ENCODE peak calls at places on chromosomes 13 and 19, in ten cellular contexts. Q, Z, V, C, D, S, P, T, I and B are unnamed samples.

GRCh38 chr13:66660013-66660804 is 569.9 kb downstream of the PCDH9 start:
- DNase-seq in Q (no peak), Z (peak; percentile 76), V (no peak), C (peak; percentile 11), D (no peak), S (no peak), P (peak; percentile 79), T (no peak), I (no peak), B (no peak)

GRCh38 chr19:29260477-29261317 is 47.7 kb upstream of the UQCRFS1 start:
- DNase-seq in Q (peak; percentile 60), Z (peak; percentile 27), V (peak; percentile 57), C (no peak), D (peak; percentile 40), S (no peak), P (peak; percentile 60), T (no peak), I (no peak), B (peak; percentile 23)

GRCh38 chr13:41645313-41645712 is 188.0 kb downstream of the RGCC start:
- DNase-seq in Q (no peak), Z (peak; percentile 94), V (no peak), C (peak; percentile 21), D (no peak), S (peak; percentile 16), P (no peak), T (no peak), I (no peak), B (no peak)

GRCh38 chr19:41998246-41999020 is 4.4 kb upstream of the ATP1A3 start:
- DNase-seq in Q (peak; percentile 83), Z (peak; percentile 29), V (peak; percentile 81), C (peak; percentile 42), D (peak; percentile 74), S (no peak), P (peak; percentile 74), T (no peak), I (no peak), B (peak; percentile 56)

GRCh38 chr13:100336795-100337516 is 248.1 kb downstream of the PCCA start:
- DNase-seq in Q (no peak), Z (no peak), V (no peak), C (no peak), D (no peak), S (no peak), P (no peak), T (no peak), I (no peak), B (no peak)

GRCh38 chr19:51166846-51167490 is 24.9 kb downstream of the SIGLEC7 start:
- DNase-seq in Q (no peak), Z (no peak), V (no peak), C (no peak), D (no peak), S (no peak), P (no peak), T (no peak), I (peak; percentile 6), B (no peak)

GRCh38 chr13:49561064-49561410 is 24.3 kb downstream of the RCBTB1 start:
- DNase-seq in Q (peak; percentile 36), Z (no peak), V (no peak), C (no peak), D (no peak), S (no peak), P (no peak), T (no peak), I (no peak), B (no peak)

GRCh38 chr19:55654833-55655647 is at the start of gene U2AF2:
- DNase-seq in Q (peak; percentile 95), Z (peak; percentile 62), V (peak; percentile 98), C (peak; percentile 95), D (peak; percentile 98), S (no peak), P (peak; percentile 94), T (peak; percentile 94), I (peak; percentile 97), B (peak; percentile 97)

GRCh38 chr13:109707044-109707794 is 79.2 kb downstream of the IRS2 start:
- DNase-seq in Q (no peak), Z (no peak), V (no peak), C (no peak), D (no peak), S (no peak), P (peak; percentile 9), T (no peak), I (no peak), B (no peak)

GRCh38 chr13:109704771-109705628 is 81.4 kb downstream of the IRS2 start:
- DNase-seq in Q (no peak), Z (peak; percentile 33), V (no peak), C (peak; percentile 51), D (peak; percentile 4), S (no peak), P (no peak), T (no peak), I (no peak), B (no peak)

GRCh38 chr13:109703250-109703649 is 83.1 kb downstream of the IRS2 start:
- DNase-seq in Q (no peak), Z (no peak), V (no peak), C (no peak), D (no peak), S (no peak), P (no peak), T (no peak), I (no peak), B (no peak)

GRCh38 chr13:109708014-109708617 is 78.3 kb downstream of the IRS2 start:
- DNase-seq in Q (no peak), Z (no peak), V (no peak), C (no peak), D (no peak), S (no peak), P (no peak), T (no peak), I (no peak), B (no peak)

DNA sequence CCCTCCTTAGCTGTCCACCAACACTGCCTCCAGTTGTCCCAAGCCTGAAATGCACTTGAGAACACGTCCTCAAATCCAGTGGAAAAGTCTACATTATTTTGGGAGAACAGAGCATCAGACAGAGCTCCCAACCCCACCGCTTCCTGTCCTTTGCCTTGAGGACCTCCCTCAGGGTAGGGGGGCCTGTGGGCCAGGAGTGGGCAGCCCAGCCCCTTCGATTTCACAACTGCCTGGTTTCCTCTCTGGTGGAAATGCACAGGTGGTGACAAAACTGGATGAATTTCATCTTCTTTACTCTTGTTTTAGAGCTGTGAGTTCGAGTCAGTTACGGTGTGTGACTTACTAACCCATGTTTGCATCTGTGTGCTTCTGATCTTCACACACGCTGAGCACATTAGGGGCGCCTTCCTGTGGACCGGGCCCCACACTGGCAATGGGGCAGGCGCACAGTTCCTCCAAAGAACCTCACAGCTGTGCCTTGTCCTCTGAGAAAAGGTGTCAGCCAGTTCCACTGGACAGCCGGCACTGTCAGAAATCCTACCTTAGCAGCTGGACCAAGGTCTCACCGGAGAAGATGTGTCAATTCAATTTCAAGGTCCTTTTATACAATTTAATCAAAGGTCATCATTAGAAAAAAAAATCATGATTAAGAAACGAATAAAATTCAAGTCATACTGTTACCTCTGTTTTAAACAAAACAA is 80.2 kb downstream of the IRS2 start:
- DNase-seq in Q (no peak), Z (no peak), V (no peak), C (no peak), D (no peak), S (no peak), P (no peak), T (no peak), I (no peak), B (no peak)
- TF ChIP-seq CTCF in Q (no peak), Z (no peak), V (no peak), C (no peak), D (no peak), S (no peak), P (no peak), T (no peak), I (no peak), B (no peak)

DNA sequence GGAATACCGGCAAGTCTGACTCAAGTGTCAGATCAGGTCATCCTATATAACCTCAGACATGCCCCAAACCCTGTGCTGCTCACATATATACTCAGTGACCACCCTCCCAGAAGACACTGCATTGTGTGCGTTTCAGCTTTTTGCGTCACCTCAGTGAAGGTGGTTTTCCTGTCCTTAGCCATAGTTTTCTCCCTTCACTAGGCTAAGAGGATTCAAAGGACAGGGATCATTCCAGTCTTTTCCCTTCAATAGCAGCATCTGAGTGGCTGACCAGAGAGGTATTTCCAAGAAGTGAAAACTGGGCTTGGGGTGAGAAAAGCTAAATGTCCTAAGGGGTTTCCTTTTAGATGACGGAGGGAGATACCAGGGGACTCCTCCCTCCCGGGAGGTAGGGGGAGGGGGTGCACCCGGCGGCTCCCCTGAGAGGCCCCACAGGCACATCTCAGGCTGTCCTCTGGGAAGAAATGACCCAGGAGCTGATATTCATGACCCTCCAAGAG is 12.7 kb upstream of the OR10H1 start:
- DNase-seq in Q (no peak), Z (no peak), V (no peak), C (peak; percentile 48), D (peak; percentile 58), S (no peak), P (no peak), T (no peak), I (no peak), B (no peak)
- TF ChIP-seq CTCF in Q (no peak), Z (no peak), V (no peak), C (no peak), D (no peak), S (no peak), P (no peak), T (no peak), I (no peak), B (no peak)

DNA sequence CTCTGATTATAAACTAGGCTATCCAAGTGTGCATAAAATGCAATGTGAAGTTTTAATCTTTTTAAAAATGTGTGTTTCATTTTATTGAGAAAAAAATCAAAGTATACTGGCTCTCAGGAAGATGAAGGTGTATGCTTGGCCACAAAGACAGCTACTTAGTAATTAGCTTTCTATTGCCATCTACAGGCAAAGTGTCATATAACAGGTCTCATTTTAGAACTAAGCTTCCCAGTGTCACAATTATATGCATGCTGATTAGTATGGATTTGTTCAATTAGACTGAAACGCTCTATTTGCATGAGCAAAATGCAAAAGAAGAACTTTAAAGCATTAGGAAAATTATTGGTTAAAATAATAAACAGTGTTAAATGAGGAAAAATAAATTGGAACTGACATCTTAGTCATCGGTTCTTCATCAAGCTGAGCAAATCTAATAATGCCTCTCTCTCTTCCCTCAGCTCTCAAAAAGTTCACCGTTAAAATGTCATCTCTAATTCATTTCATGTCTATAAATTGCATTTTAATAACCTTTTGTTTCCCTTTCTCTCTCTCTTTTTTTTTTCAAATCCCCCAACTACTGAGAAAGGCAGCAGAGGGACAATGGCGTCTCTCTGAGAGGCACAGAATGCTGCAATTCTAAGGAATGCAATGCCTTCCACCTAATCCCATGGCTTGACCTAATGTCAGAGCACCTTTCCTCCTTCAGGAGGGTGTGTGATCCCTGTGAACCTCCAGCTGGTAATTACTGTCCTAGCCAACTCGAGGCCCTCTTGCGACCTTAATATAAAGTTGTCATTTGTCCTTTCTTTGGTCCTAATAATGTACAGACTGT is 313.1 kb upstream of the MAB21L1 start:
- DNase-seq in Q (peak; percentile 49), Z (peak; percentile 69), V (no peak), C (peak; percentile 14), D (no peak), S (no peak), P (peak; percentile 17), T (no peak), I (no peak), B (no peak)
- TF ChIP-seq CTCF in Q (peak; percentile 66), Z (peak; percentile 66), V (no peak), C (peak; percentile 50), D (no peak), S (peak; percentile 66), P (peak; percentile 75), T (peak; percentile 70), I (no peak), B (peak; percentile 68)

GRCh38 chr13:36480726-36481485 is 48.6 kb downstream of the CCNA1 start:
- DNase-seq in Q (no peak), Z (no peak), V (no peak), C (no peak), D (no peak), S (no peak), P (no peak), T (no peak), I (no peak), B (no peak)

GRCh38 chr13:36476661-36477060 is 44.4 kb downstream of the CCNA1 start:
- DNase-seq in Q (no peak), Z (no peak), V (no peak), C (no peak), D (no peak), S (no peak), P (no peak), T (no peak), I (no peak), B (no peak)

GRCh38 chr13:36475468-36475867 is 43.2 kb downstream of the CCNA1 start:
- DNase-seq in Q (no peak), Z (peak; percentile 44), V (no peak), C (peak; percentile 37), D (peak; percentile 25), S (no peak), P (peak; percentile 10), T (no peak), I (no peak), B (no peak)
- TF ChIP-seq CTCF in Q (peak; percentile 16), Z (peak; percentile 38), V (no peak), C (no peak), D (no peak), S (peak; percentile 59), P (peak; percentile 31), T (no peak), I (no peak), B (no peak)